ENCODE peak calls at places on chromosomes 7 and 10, in four cellular contexts. V is testis, Z is IMR-90, I is lower leg skin. O is an unnamed sample.

GRCh38 chr7:388461-388960 is 98.5 kb downstream of the FOXL3 start:
- DNase-seq in I (peak; percentile 79), V (no peak), Z (no peak), O (no peak)

GRCh38 chr10:21523557-21524008 is 1.9 kb downstream of the SKIDA1 start:
- DNase-seq in I (peak; percentile 85), V (peak; percentile 70), Z (peak; percentile 54), O (no peak)

GRCh38 chr7:25877802-25878789 is 273.9 kb upstream of the NFE2L3 start:
- DNase-seq in Z (no peak), I (no peak), V (no peak), O (no peak)

GRCh38 chr7:133477786-133478185 is 224.9 kb downstream of the EXOC4 start:
- DNase-seq in Z (no peak), V (no peak), I (no peak), O (no peak)

GRCh38 chr7:132210821-132211220 is 365.4 kb downstream of the PLXNA4 start:
- DNase-seq in Z (no peak), V (no peak), I (no peak), O (no peak)

GRCh38 chr10:74394416-74394969 is 243.5 kb downstream of the ADK start:
- DNase-seq in Z (peak; percentile 79), V (no peak), I (no peak), O (no peak)

GRCh38 chr10:96124230-96125141 is 5.6 kb upstream of the ZNF518A start:
- DNase-seq in V (peak; percentile 71), I (no peak), Z (peak; percentile 36), O (no peak)

GRCh38 chr10:93598157-93598556 is 2.9 kb downstream of the RBP4 start:
- DNase-seq in Z (no peak), I (no peak), V (no peak), O (no peak)

GRCh38 chr7:134695321-134695860 is 48.7 kb downstream of the BPGM start:
- DNase-seq in I (no peak), Z (no peak), V (no peak), O (no peak)

GRCh38 chr10:32951111-32951510 is 6.9 kb downstream of the ITGB1 start:
- DNase-seq in V (no peak), I (no peak), Z (no peak), O (no peak)

GRCh38 chr7:101237206-101238067 is at the start of gene CLDN15:
- DNase-seq in Z (peak; percentile 61), I (peak; percentile 91), V (peak; percentile 74), O (peak; percentile 86)

GRCh38 chr10:101066146-101066889 is 4.5 kb downstream of the KAZALD1 start:
- DNase-seq in V (peak; percentile 71), I (peak; percentile 94), Z (peak; percentile 57), O (peak; percentile 51)

GRCh38 chr10:72248477-72249151 is 25.1 kb upstream of the DDIT4 start:
- DNase-seq in Z (no peak), I (peak; percentile 96), V (peak; percentile 96), O (peak; percentile 82)

GRCh38 chr7:11668727-11669126 is 163.3 kb downstream of the THSD7A start:
- DNase-seq in Z (no peak), V (no peak), I (no peak), O (no peak)

GRCh38 chr10:50538473-50539398 is 85.0 kb downstream of the SGMS1 start:
- DNase-seq in V (peak; percentile 60), Z (no peak), I (no peak), O (no peak)

GRCh38 chr7:157386979-157387800 is 50.4 kb downstream of the DNAJB6 start:
- DNase-seq in Z (peak; percentile 86), I (peak; percentile 97), V (peak; percentile 96), O (peak; percentile 79)

GRCh38 chr10:49419005-49419404 is 23.1 kb upstream of the DRGX start:
- DNase-seq in V (no peak), Z (no peak), I (no peak), O (no peak)

GRCh38 chr10:123635745-123636144 is 30.4 kb upstream of the GPR26 start:
- DNase-seq in V (no peak), Z (no peak), I (peak; percentile 5), O (no peak)

GRCh38 chr7:47153076-47153475 is 428.8 kb downstream of the TNS3 start:
- DNase-seq in I (no peak), Z (peak; percentile 96), V (peak; percentile 29), O (peak; percentile 72)

GRCh38 chr7:151175793-151176311 is 8.4 kb upstream of the GBX1 start:
- DNase-seq in I (peak; percentile 69), Z (no peak), V (no peak), O (no peak)
- TF ChIP-seq CTCF in I (no peak), Z (no peak), V (no peak), O (no peak)

GRCh38 chr7:22356010-22356854 is 722 bp downstream of the RAPGEF5 start:
- DNase-seq in V (peak; percentile 28), I (no peak), Z (no peak), O (no peak)
- TF ChIP-seq POLR2A in V (no peak), I (no peak), Z (no peak), O (no peak)

GRCh38 chr7:22669692-22670421 is 57.1 kb upstream of the IL6 start:
- DNase-seq in I (no peak), V (no peak), Z (no peak), O (no peak)
- TF ChIP-seq CTCF in I (no peak), V (no peak), Z (no peak), O (no peak)

GRCh38 chr7:30770936-30771858 is at the start of gene MINDY4:
- DNase-seq in Z (peak; percentile 80), V (peak; percentile 91), I (peak; percentile 94), O (peak; percentile 87)
- TF ChIP-seq POLR2A in Z (no peak), V (no peak), I (no peak), O (peak; percentile 25)

DNA sequence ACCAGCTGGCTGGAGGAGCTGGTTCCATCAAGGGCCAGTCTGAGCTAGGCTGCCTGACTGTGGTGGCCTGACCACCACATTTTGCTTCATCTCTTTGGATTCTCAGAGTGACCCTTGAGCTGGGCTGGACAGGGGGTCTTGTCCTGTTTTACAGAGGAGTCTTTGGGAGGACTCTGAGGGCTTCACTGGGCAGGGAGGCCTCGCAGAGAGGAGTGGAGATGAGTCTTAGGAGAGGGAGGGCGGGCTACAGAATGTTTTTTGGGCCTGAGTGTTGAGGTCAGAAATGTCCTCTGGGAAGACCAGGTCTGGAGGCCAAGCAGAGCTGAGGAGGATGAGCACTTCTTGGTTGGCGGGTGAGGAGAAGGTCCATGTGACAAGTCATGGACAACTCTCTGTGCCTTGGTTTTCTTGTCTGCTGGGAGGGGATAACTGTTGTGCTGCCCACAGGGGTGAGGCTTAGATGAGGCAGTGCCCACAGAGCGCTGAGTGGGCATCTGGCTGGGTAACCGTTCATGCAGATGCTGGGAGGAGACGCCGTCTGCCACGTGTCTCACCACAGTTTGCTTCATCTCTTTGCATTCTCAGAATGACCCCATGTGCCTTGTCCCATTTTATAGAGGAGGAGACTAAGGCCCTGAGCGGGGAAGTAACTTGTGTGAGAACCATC is 9.4 kb downstream of the TSPAN15 start:
- DNase-seq in V (no peak), Z (no peak), I (no peak), O (no peak)
- TF ChIP-seq CTCF in V (no peak), Z (no peak), I (no peak), O (no peak)

GRCh38 chr7:98156700-98157099 is 50.0 kb downstream of the LMTK2 start:
- DNase-seq in V (no peak), I (no peak), Z (no peak), O (no peak)
- TF ChIP-seq POLR2A in V (no peak), I (no peak), Z (no peak), O (no peak)

GRCh38 chr10:1137499-1138163 is 81.4 kb downstream of the WDR37 start:
- DNase-seq in I (peak; percentile 42), Z (no peak), V (no peak), O (no peak)

GRCh38 chr10:1138529-1138928 is 82.3 kb downstream of the WDR37 start:
- DNase-seq in V (no peak), Z (no peak), I (no peak), O (no peak)

GRCh38 chr10:1141701-1142100 is 85.5 kb downstream of the WDR37 start:
- DNase-seq in V (no peak), I (peak; percentile 78), Z (no peak), O (no peak)

GRCh38 chr10:1141261-1141660 is 85.1 kb downstream of the WDR37 start:
- DNase-seq in Z (no peak), V (no peak), I (peak; percentile 63), O (no peak)

DNA sequence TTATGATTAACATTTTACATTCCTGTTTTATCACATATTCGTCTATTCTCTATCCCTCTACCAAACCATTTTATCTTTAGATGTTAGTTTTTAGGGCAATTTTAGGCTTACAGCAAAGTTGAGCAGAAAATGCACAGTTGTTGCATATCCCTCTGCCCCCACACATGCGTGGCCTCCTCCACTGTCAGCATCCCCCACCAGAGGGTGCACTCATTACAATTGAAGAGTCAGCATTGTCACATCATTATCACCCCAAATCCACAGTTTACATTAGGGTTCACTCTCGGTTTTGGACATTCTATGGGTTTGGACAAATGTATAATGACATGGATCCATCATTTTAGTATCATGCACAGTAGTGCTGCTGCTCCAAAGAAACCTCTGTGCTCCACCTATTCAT is 86.4 kb downstream of the WDR37 start:
- DNase-seq in V (no peak), Z (no peak), I (peak; percentile 7), O (no peak)
- TF ChIP-seq CTCF in V (no peak), Z (no peak), I (no peak), O (no peak)

DNA sequence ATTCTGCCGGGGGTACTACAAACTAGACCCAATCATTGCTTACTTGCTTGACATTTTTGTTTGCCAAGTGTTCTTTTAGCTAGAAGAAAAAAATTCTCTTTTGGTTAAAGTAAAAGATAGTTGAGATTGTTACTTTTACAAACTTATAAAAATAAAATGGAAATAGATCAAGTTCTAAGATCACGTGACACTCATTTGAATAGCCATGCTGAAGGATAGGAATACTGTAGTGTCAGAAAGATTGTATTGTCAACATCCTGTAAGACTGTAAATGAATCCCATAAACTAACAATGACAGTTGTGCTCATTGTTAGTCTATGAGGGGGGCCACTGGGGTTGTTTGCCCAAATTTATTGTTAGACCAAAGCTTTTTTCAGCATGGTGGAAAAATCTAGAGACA is 10.5 kb downstream of the NRG3 start:
- DNase-seq in V (no peak), I (no peak), Z (no peak), O (no peak)
- TF ChIP-seq POLR2A in V (no peak), I (no peak), Z (no peak), O (no peak)